ENCODE peak calls at places on chromosomes 1 and 21, in nine cellular contexts. K is heart left ventricle, B is NCI-H1092, Y is NCI-H774, N is lower lobe of right lung, P is HT-29, L is hippocampal formation, T is T-helper 9 cell, C is NCI-H460. I is an unnamed sample.

GRCh38 chr1:33515607-33516006 is 43.2 kb downstream of the ZSCAN20 start:
- DNase-seq in N (no peak), K (peak), T (no peak), Y (no peak), P (no peak), L (no peak), B (no peak), C (no peak), I (peak)

GRCh38 chr1:173330149-173330951 is 123.2 kb upstream of the TNFSF4 start:
- DNase-seq in N (no peak), Y (no peak), L (no peak), T (no peak), B (no peak), K (peak), C (peak), P (no peak), I (no peak)

GRCh38 chr1:22673486-22674409 is 20.7 kb downstream of the C1QB start:
- DNase-seq in T (no peak), L (peak), B (peak), Y (no peak), C (peak), K (no peak), N (no peak), P (peak), I (peak)

GRCh38 chr1:59972216-59972924 is 45.8 kb upstream of the CYP2J2 start:
- DNase-seq in P (no peak), L (no peak), N (no peak), C (no peak), K (no peak), T (no peak), Y (peak), B (peak), I (no peak)

GRCh38 chr21:45747802-45748445 is 104.4 kb downstream of the PCBP3 start:
- DNase-seq in T (no peak), N (no peak), B (peak), C (peak), L (no peak), P (no peak), Y (no peak), K (no peak), I (no peak)

GRCh38 chr1:44603718-44604117 is 70.6 kb downstream of the TMEM53 start:
- DNase-seq in L (no peak), C (no peak), T (no peak), B (peak), N (no peak), K (no peak), P (no peak), Y (peak), I (no peak)

GRCh38 chr21:25929859-25930520 is 195.2 kb downstream of the GABPA start:
- DNase-seq in Y (no peak), C (no peak), N (no peak), T (no peak), L (peak), P (no peak), B (no peak), K (no peak), I (no peak)

GRCh38 chr1:228936881-228937280 is 201.6 kb downstream of the RHOU start:
- DNase-seq in Y (no peak), K (no peak), B (no peak), P (no peak), C (no peak), N (no peak), T (no peak), L (no peak), I (no peak)

GRCh38 chr1:220271706-220272046 is 577 bp downstream of the RAB3GAP2 start:
- DNase-seq in K (no peak), L (no peak), T (no peak), N (no peak), P (no peak), B (no peak), Y (no peak), C (peak), I (no peak)

GRCh38 chr1:19222979-19223824 is 13.1 kb upstream of the UBR4 start:
- DNase-seq in L (no peak), N (no peak), Y (no peak), T (no peak), P (no peak), C (no peak), K (no peak), B (no peak), I (no peak)

GRCh38 chr1:66576645-66577044 is 42.7 kb downstream of the SGIP1 start:
- DNase-seq in P (no peak), C (no peak), B (no peak), N (no peak), Y (no peak), K (peak), L (no peak), T (no peak), I (no peak)

GRCh38 chr21:38984982-38985422 is 179.3 kb downstream of the ETS2 start:
- DNase-seq in N (no peak), C (no peak), P (no peak), L (no peak), B (peak), T (no peak), K (no peak), Y (no peak), I (no peak)

GRCh38 chr21:16079830-16080229 is 350.0 kb downstream of the USP25 start:
- DNase-seq in L (no peak), N (no peak), Y (peak), T (no peak), P (no peak), C (no peak), K (no peak), B (no peak), I (no peak)

GRCh38 chr1:110083453-110084225 is 13.2 kb upstream of the ALX3 start:
- DNase-seq in C (no peak), N (no peak), B (no peak), Y (no peak), P (no peak), T (no peak), K (no peak), L (no peak), I (no peak)

GRCh38 chr1:177586429-177586828 is 383.4 kb downstream of the SEC16B start:
- DNase-seq in N (no peak), C (no peak), L (no peak), T (no peak), Y (no peak), P (no peak), B (no peak), K (no peak), I (no peak)

GRCh38 chr1:9280015-9280860 is 12.5 kb upstream of the SPSB1 start:
- DNase-seq in K (no peak), B (no peak), P (no peak), C (peak), N (no peak), L (no peak), T (no peak), Y (no peak), I (peak)

GRCh38 chr21:41499920-41500319 is 8.0 kb downstream of the TMPRSS2 start:
- DNase-seq in T (no peak), Y (no peak), C (no peak), B (no peak), L (no peak), N (no peak), P (no peak), K (no peak), I (no peak)

GRCh38 chr1:244945109-244945671 is 80.8 kb upstream of the HNRNPU start:
- DNase-seq in Y (no peak), C (no peak), L (no peak), B (no peak), T (no peak), N (no peak), P (no peak), K (no peak), I (no peak)

GRCh38 chr21:28704746-28705145 is 287.9 kb downstream of the LTN1 start:
- DNase-seq in T (no peak), P (no peak), K (peak), B (no peak), Y (peak), L (no peak), C (no peak), N (no peak), I (peak)

GRCh38 chr1:28039341-28039740 is 49.1 kb downstream of the EYA3 start:
- DNase-seq in P (no peak), C (no peak), Y (no peak), K (no peak), B (no peak), N (no peak), T (no peak), L (no peak), I (no peak)

GRCh38 chr1:36968730-36969129 is 65.6 kb downstream of the GRIK3 start:
- DNase-seq in P (no peak), C (no peak), Y (peak), B (peak), K (no peak), T (no peak), N (no peak), L (no peak), I (no peak)